ENCODE peak calls at places on chromosomes 16 and 17, in five cellular contexts. F is activated T-cell treated with anti-CD3 and anti-CD28 coated beads, Interleukin-2, amount 50 U/mL, for 72 hours; Q is AG09319; P is effector CD4-positive, alpha-beta T cell; X is iris pigment epithelial cell. U is an unnamed sample.

GRCh38 chr17:7356072-7356549 is 1.2 kb downstream of the TMEM95 start:
- DNase-seq in Q (no peak), P (peak), X (peak), F (peak), U (peak)

GRCh38 chr17:55265434-55266021 is 768 bp downstream of the HLF start:
- DNase-seq in Q (no peak), X (no peak), F (peak), P (peak), U (no peak)

GRCh38 chr17:30323895-30324319 is 9.9 kb downstream of the TMIGD1 start:
- DNase-seq in Q (no peak), F (peak), P (peak), X (peak), U (peak)

GRCh38 chr17:1011760-1012735 is 15.1 kb downstream of the TIMM22 start:
- DNase-seq in X (no peak), Q (no peak), F (no peak), P (no peak), U (no peak)

GRCh38 chr16:88289001-88289400 is 93.8 kb upstream of the ZNF469 start:
- DNase-seq in P (no peak), Q (no peak), F (no peak), X (no peak), U (no peak)

GRCh38 chr16:10945065-10945787 is 862 bp downstream of the CLEC16A start:
- DNase-seq in Q (no peak), F (no peak), X (no peak), P (no peak), U (no peak)

GRCh38 chr16:14196011-14196410 is 124.9 kb downstream of the MRTFB start:
- DNase-seq in F (no peak), X (peak), Q (no peak), P (no peak), U (no peak)

GRCh38 chr16:3611145-3611977 is at the start of gene SLX4:
- DNase-seq in P (peak), X (peak), F (peak), Q (peak), U (peak)

GRCh38 chr17:44383861-44384260 is 5.6 kb downstream of the ITGA2B start:
- DNase-seq in Q (no peak), P (no peak), X (no peak), F (no peak), U (no peak)

GRCh38 chr17:60971515-60972369 is 294.1 kb downstream of the BCAS3 start:
- DNase-seq in Q (peak), X (peak), P (peak), F (peak), U (no peak)

GRCh38 chr16:85372627-85373372 is 240.3 kb upstream of the GSE1 start:
- DNase-seq in F (peak), P (no peak), X (peak), Q (peak), U (no peak)

GRCh38 chr16:67841198-67841815 is 813 bp upstream of the THAP11 start:
- DNase-seq in X (no peak), Q (no peak), P (no peak), F (no peak), U (no peak)

GRCh38 chr17:34068506-34069035 is 186.5 kb upstream of the CCL2 start:
- DNase-seq in X (no peak), F (no peak), P (no peak), Q (no peak), U (no peak)

GRCh38 chr16:54479546-54479945 is 193.0 kb upstream of the IRX3 start:
- DNase-seq in X (no peak), P (no peak), Q (no peak), F (no peak), U (no peak)

GRCh38 chr17:32795339-32795979 is 81.5 kb downstream of the MYO1D start:
- DNase-seq in X (no peak), F (no peak), Q (no peak), P (no peak), U (no peak)

GRCh38 chr16:3401719-3402397 is 843 bp downstream of the ZNF174 start:
- DNase-seq in Q (no peak), F (no peak), X (peak), P (no peak), U (no peak)

GRCh38 chr17:29911641-29912177 is 18.3 kb downstream of the SSH2 start:
- DNase-seq in P (no peak), F (no peak), Q (no peak), X (peak), U (no peak)

GRCh38 chr16:88888778-88889387 is 22.4 kb upstream of the PABPN1L start:
- DNase-seq in Q (no peak), P (no peak), F (no peak), X (no peak), U (no peak)

GRCh38 chr16:59210955-59211541 is 476.9 kb upstream of the GOT2 start:
- DNase-seq in F (no peak), P (no peak), Q (no peak), X (peak), U (no peak)

GRCh38 chr17:80475949-80476876 is at the start of gene NPTX1:
- DNase-seq in Q (no peak), X (peak), P (no peak), F (peak), U (no peak)

GRCh38 chr17:14245002-14245401 is 8.3 kb upstream of the CDRT15 start:
- DNase-seq in X (no peak), F (no peak), Q (no peak), P (no peak), U (no peak)

GRCh38 chr17:50904522-50905459 is 38.6 kb upstream of the TOB1 start:
- DNase-seq in X (no peak), Q (no peak), P (no peak), F (no peak), U (no peak)

GRCh38 chr17:17859909-17860760 is 23.3 kb upstream of the SREBF1 start:
- DNase-seq in Q (no peak), X (peak), P (peak), F (peak), U (peak)

GRCh38 chr16:56068314-56068713 is 123.0 kb upstream of the GNAO1 start:
- DNase-seq in X (no peak), Q (no peak), P (no peak), F (no peak), U (no peak)

GRCh38 chr17:9837551-9838471 is 12.1 kb downstream of the GLP2R start:
- DNase-seq in X (peak), Q (peak), F (no peak), P (no peak), U (no peak)

GRCh38 chr16:65224994-65225393 is 103.1 kb upstream of the CDH11 start:
- DNase-seq in F (no peak), P (no peak), X (no peak), Q (no peak), U (no peak)

GRCh38 chr16:2426941-2427361 is 2.3 kb upstream of the CCNF start:
- DNase-seq in F (no peak), P (no peak), Q (no peak), X (no peak), U (no peak)

GRCh38 chr17:44008205-44008909 is 3.9 kb downstream of the NAGS start:
- DNase-seq in X (no peak), Q (no peak), P (no peak), F (no peak), U (no peak)

GRCh38 chr16:54174201-54174600 is 112.4 kb downstream of the IRX3 start:
- DNase-seq in F (no peak), P (no peak), X (no peak), Q (no peak), U (no peak)

GRCh38 chr17:78697846-78698343 is 84.2 kb downstream of the CYTH1 start:
- DNase-seq in Q (no peak), F (no peak), P (no peak), X (no peak), U (no peak)